ENCODE peak calls at places on chromosomes 3 and 15, in ten cellular contexts. X, C, A, N, B, U, D, F, Z and H are unnamed samples. For H3K27me3, the result is how much of the 10 kb centered on the place peaks cover.

GRCh38 chr3:66938338-66938963 is 59.7 kb upstream of the KBTBD8 start:
- DNase-seq in B (no peak), D (no peak), X (no peak), C (no peak), N (no peak), U (no peak), A (no peak), F (no peak), Z (no peak), H (peak)

GRCh38 chr3:146561463-146561862 is 17.1 kb upstream of the PLSCR1 start:
- DNase-seq in C (no peak), Z (no peak), F (no peak), B (no peak), N (no peak), D (no peak), A (no peak), U (no peak), X (no peak), H (no peak)

GRCh38 chr3:192079098-192079497 is 618.1 kb downstream of the PYDC2 start:
- DNase-seq in D (no peak), F (no peak), A (no peak), C (no peak), Z (no peak), X (no peak), U (no peak), N (no peak), B (no peak), H (no peak)

GRCh38 chr3:194089357-194090177 is 46.4 kb upstream of the HES1 start:
- DNase-seq in N (no peak), F (peak), A (peak), Z (peak), X (peak), D (peak), B (peak), U (no peak), C (peak), H (peak)

GRCh38 chr15:66906660-66907059 is 158.7 kb upstream of the SMAD3 start:
- DNase-seq in X (no peak), U (no peak), D (no peak), N (no peak), C (no peak), Z (no peak), A (no peak), F (peak), B (no peak), H (no peak)

GRCh38 chr3:108838411-108838810 is 15.8 kb downstream of the TRAT1 start:
- DNase-seq in A (no peak), D (no peak), N (no peak), U (no peak), F (no peak), B (no peak), C (no peak), Z (no peak), X (no peak), H (no peak)

GRCh38 chr3:114827495-114827894 is 319.6 kb downstream of the ZBTB20 start:
- DNase-seq in F (no peak), A (no peak), B (no peak), X (no peak), D (no peak), Z (no peak), N (no peak), C (no peak), U (no peak), H (no peak)

GRCh38 chr15:77630956-77631789 is 1.5 kb downstream of the LINGO1 start:
- DNase-seq in X (no peak), U (no peak), N (no peak), A (no peak), C (no peak), F (no peak), B (no peak), Z (no peak), D (no peak), H (no peak)

GRCh38 chr3:157248590-157249425 is 88.9 kb upstream of the CCNL1 start:
- DNase-seq in B (no peak), D (peak), A (no peak), U (no peak), Z (no peak), F (no peak), X (no peak), C (no peak), N (no peak), H (no peak)

GRCh38 chr15:42890161-42890913 is 30.2 kb downstream of the TTBK2 start:
- DNase-seq in U (no peak), D (no peak), A (no peak), C (no peak), N (no peak), F (no peak), Z (no peak), B (no peak), X (no peak), H (no peak)

GRCh38 chr15:77070500-77071337 is at the start of gene TSPAN3:
- DNase-seq in U (peak), N (no peak), B (peak), Z (peak), F (peak), C (peak), D (peak), A (peak), X (peak), H (peak)

GRCh38 chr15:37891754-37892368 is 42.6 kb upstream of the TMCO5A start:
- DNase-seq in D (no peak), X (no peak), U (no peak), B (no peak), N (no peak), C (no peak), F (no peak), A (no peak), Z (no peak), H (peak)

GRCh38 chr3:132317229-132317948 is at the start of gene ACP3:
- DNase-seq in B (peak), Z (no peak), N (no peak), X (no peak), C (no peak), D (no peak), F (no peak), A (no peak), U (no peak), H (peak)

GRCh38 chr15:95044780-95045417 is 813.5 kb downstream of the MCTP2 start:
- DNase-seq in D (no peak), F (no peak), C (no peak), N (no peak), U (no peak), Z (no peak), B (no peak), X (no peak), A (no peak), H (no peak)

GRCh38 chr3:135982922-135983581 is 17.5 kb downstream of the PPP2R3A start:
- DNase-seq in F (no peak), B (no peak), A (no peak), Z (no peak), D (no peak), U (no peak), N (no peak), X (no peak), C (no peak), H (no peak)

GRCh38 chr15:72907733-72908132 is 124.2 kb upstream of the ADPGK start:
- DNase-seq in N (no peak), C (no peak), F (no peak), U (no peak), X (no peak), A (no peak), B (peak), D (no peak), Z (no peak), H (no peak)
- H3K27ac ChIP-seq in N (no peak), C (no peak), F (no peak), U (no peak), X (no peak), A (no peak), B (no peak), D (no peak), Z (no peak), H (no peak)

DNA sequence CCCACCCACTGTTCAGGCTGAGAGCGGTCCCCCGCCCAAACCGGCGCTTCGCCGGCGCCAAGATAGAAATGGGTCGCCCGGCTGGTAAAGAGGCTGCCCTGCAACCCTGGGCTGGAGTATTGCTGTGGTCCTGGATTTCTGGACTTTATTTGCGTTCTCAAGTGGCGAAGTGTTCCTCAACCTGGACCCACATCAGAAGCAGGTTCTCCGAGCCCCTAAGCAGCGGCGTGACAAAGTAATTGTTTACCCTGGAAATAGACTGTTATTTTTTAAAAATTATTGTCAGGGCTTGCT is 481 bp upstream of the DYNC1LI1 start:
- DNase-seq in B (no peak), U (no peak), C (peak), A (no peak), X (no peak), Z (no peak), N (no peak), D (no peak), F (no peak), H (no peak)
- TF ChIP-seq POLR2A in B (no peak), U (no peak), C (no peak), A (no peak), X (no peak), Z (no peak), N (no peak), D (no peak), F (no peak), H (no peak)

GRCh38 chr15:96367436-96368200 is 37.1 kb downstream of the NR2F2 start:
- DNase-seq in Z (no peak), B (no peak), X (no peak), C (no peak), D (no peak), N (no peak), A (no peak), U (no peak), F (no peak), H (no peak)

GRCh38 chr15:96369351-96369750 is 38.9 kb downstream of the NR2F2 start:
- DNase-seq in C (no peak), D (no peak), Z (no peak), B (no peak), N (no peak), U (no peak), X (no peak), A (no peak), F (no peak), H (no peak)

GRCh38 chr15:96369825-96370621 is 39.5 kb downstream of the NR2F2 start:
- DNase-seq in D (no peak), Z (no peak), A (no peak), U (no peak), N (no peak), C (no peak), B (no peak), X (no peak), F (no peak), H (no peak)

GRCh38 chr15:96374494-96374893 is 44.0 kb downstream of the NR2F2 start:
- DNase-seq in X (no peak), N (no peak), F (no peak), B (peak), U (no peak), D (no peak), Z (no peak), C (no peak), A (no peak), H (no peak)

GRCh38 chr15:96372554-96372953 is 42.1 kb downstream of the NR2F2 start:
- DNase-seq in B (no peak), X (no peak), Z (no peak), C (no peak), U (no peak), A (no peak), N (no peak), F (no peak), D (no peak), H (no peak)
- H3K27me3 ChIP-seq in B (under half), X (under half), Z (under half), C (under half), U (under half), A (under half), N (under half), F (under half), D (under half), H (under half)

DNA sequence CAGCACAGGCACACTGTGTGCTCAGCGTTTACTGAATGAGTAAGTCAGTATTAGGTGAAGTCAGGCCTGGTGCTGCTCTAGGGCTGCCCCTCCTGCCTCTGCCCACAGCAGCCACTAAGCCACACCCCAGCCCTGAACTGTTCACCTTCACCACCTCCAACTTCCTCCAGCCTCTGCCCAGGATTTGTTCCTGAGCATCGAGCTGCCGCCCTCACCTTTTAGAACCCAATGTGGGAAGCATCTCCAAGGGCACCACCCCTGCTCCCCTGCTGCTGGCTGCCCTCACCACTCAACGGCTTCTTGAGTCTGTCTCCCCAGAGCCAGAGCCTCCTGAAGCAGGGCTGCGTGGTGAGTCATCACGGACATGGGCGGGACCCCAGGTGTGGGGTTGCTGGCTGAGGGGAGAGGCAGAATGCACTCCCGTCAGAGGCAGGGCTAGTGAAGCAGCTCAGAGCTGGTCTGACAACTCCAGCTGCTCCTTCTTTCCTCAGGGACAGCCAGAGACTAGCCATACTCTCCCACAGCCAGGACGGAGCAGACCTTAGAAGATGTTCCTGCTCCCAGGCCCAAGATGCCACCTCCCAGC is 5.8 kb downstream of the HYAL2 start:
- DNase-seq in U (peak), F (peak), N (no peak), A (no peak), B (no peak), X (peak), Z (no peak), C (peak), D (no peak), H (peak)
- H3K27ac ChIP-seq in U (peak), F (peak), N (peak), A (peak), B (no peak), X (no peak), Z (peak), C (peak), D (peak), H (peak)

GRCh38 chr15:44426975-44427755 is at the start of gene CTDSPL2:
- DNase-seq in U (peak), B (peak), Z (peak), F (peak), N (no peak), D (peak), X (peak), A (peak), C (peak), H (peak)
- TF ChIP-seq POLR2A in U (no peak), B (peak), Z (peak), F (peak), N (no peak), D (peak), X (peak), A (no peak), C (peak), H (peak)

GRCh38 chr3:170522171-170522570 is 63.7 kb downstream of the SLC7A14 start:
- DNase-seq in U (no peak), X (no peak), B (no peak), D (no peak), A (no peak), F (no peak), N (no peak), Z (no peak), C (no peak), H (no peak)
- H3K27me3 ChIP-seq in U (under half), X (under half), B (under half), D (under half), A (under half), F (under half), N (under half), Z (under half), C (under half), H (under half)

GRCh38 chr3:165805834-165806561 is 31.2 kb downstream of the BCHE start:
- DNase-seq in B (no peak), U (no peak), C (no peak), A (no peak), D (no peak), N (no peak), F (no peak), X (no peak), Z (no peak), H (no peak)

GRCh38 chr3:165797551-165797950 is 39.7 kb downstream of the BCHE start:
- DNase-seq in A (no peak), B (no peak), D (no peak), F (no peak), N (no peak), X (no peak), U (no peak), Z (no peak), C (no peak), H (no peak)

GRCh38 chr3:165796701-165797100 is 40.5 kb downstream of the BCHE start:
- DNase-seq in X (no peak), U (no peak), C (no peak), N (no peak), B (no peak), F (no peak), D (no peak), A (no peak), Z (no peak), H (no peak)

GRCh38 chr3:165803471-165803870 is 33.8 kb downstream of the BCHE start:
- DNase-seq in B (no peak), C (no peak), A (no peak), U (no peak), X (no peak), D (no peak), F (no peak), N (no peak), Z (no peak), H (no peak)

GRCh38 chr3:165800970-165801369 is 36.3 kb downstream of the BCHE start:
- DNase-seq in A (no peak), U (no peak), C (no peak), F (no peak), B (no peak), Z (no peak), N (no peak), D (no peak), X (no peak), H (no peak)
- H3K27ac ChIP-seq in A (no peak), U (no peak), C (no peak), F (no peak), B (no peak), Z (peak), N (no peak), D (no peak), X (peak), H (no peak)